ENCODE peak calls at places on chromosomes 5 and 9, in nine cellular contexts. O is psoas muscle, S is HepG2, G is K562, F is stomach, J is Karpas-422, R is heart right ventricle, T is PC-9, P is endothelial cell of umbilical vein. V is an unnamed sample.

GRCh38 chr9:22217254-22217653 is 208.1 kb upstream of the CDKN2B start:
- DNase-seq in F (no peak), S (no peak), P (no peak), O (no peak), J (no peak), R (no peak), T (no peak), G (no peak), V (no peak)

GRCh38 chr5:149962040-149962439 is 1.5 kb downstream of the SLC26A2 start:
- DNase-seq in F (no peak), G (peak; percentile 55), O (no peak), P (peak; percentile 64), S (peak; percentile 39), R (no peak), J (peak; percentile 62), T (no peak), V (peak; percentile 49)

GRCh38 chr9:130120832-130121231 is 51.4 kb upstream of the NCS1 start:
- DNase-seq in P (no peak), S (no peak), T (no peak), F (no peak), G (no peak), J (no peak), R (no peak), O (no peak), V (no peak)

GRCh38 chr9:22129134-22129533 is 120.0 kb upstream of the CDKN2B start:
- DNase-seq in O (no peak), G (no peak), T (no peak), R (no peak), J (no peak), P (no peak), S (no peak), F (no peak), V (no peak)

GRCh38 chr9:121700165-121700830 is 48.9 kb downstream of the DAB2IP start:
- DNase-seq in J (no peak), S (no peak), T (no peak), O (peak; percentile 90), R (peak; percentile 60), P (peak; percentile 72), F (peak; percentile 85), G (no peak), V (peak; percentile 54)

GRCh38 chr9:31275419-31275818 is 1109.0 kb upstream of the ACO1 start:
- DNase-seq in P (no peak), J (no peak), F (no peak), G (no peak), R (no peak), S (no peak), T (peak; percentile 36), O (no peak), V (no peak)

GRCh38 chr5:45109062-45109461 is 300.3 kb downstream of the MRPS30 start:
- DNase-seq in S (no peak), G (no peak), O (no peak), P (no peak), T (no peak), F (no peak), J (no peak), R (no peak), V (no peak)

GRCh38 chr5:149871471-149871870 is 73.1 kb downstream of the PDE6A start:
- DNase-seq in J (no peak), S (no peak), O (no peak), P (no peak), F (no peak), R (no peak), T (no peak), G (no peak), V (no peak)

GRCh38 chr5:171323806-171324632 is 15.0 kb downstream of the TLX3 start:
- DNase-seq in G (no peak), F (no peak), O (no peak), S (no peak), T (peak; percentile 64), P (no peak), R (no peak), J (no peak), V (no peak)

GRCh38 chr5:151741678-151742423 is 16.6 kb downstream of the ATOX1 start:
- DNase-seq in P (peak; percentile 34), G (no peak), R (no peak), T (peak; percentile 82), O (no peak), S (no peak), J (no peak), F (no peak), V (no peak)

GRCh38 chr5:151081426-151082273 is 816 bp upstream of the TNIP1 start:
- DNase-seq in O (no peak), F (no peak), J (no peak), S (peak; percentile 65), P (no peak), T (no peak), R (no peak), G (no peak), V (no peak)

GRCh38 chr9:70439991-70440706 is 25.7 kb upstream of the KLF9 start:
- DNase-seq in G (no peak), J (no peak), R (no peak), T (no peak), O (no peak), P (no peak), S (no peak), F (no peak), V (no peak)

GRCh38 chr5:74239268-74239667 is 401.3 kb downstream of the ENC1 start:
- DNase-seq in J (no peak), S (no peak), P (no peak), O (no peak), G (no peak), T (no peak), R (no peak), F (no peak), V (no peak)

GRCh38 chr5:33120671-33121070 is 320.1 kb upstream of the TARS1 start:
- DNase-seq in R (no peak), F (no peak), G (no peak), S (no peak), T (no peak), J (no peak), O (no peak), P (no peak), V (no peak)

GRCh38 chr5:171102877-171103610 is 206.0 kb upstream of the TLX3 start:
- DNase-seq in J (no peak), F (no peak), R (no peak), S (no peak), P (no peak), T (no peak), G (no peak), O (no peak), V (no peak)

GRCh38 chr5:37071901-37072581 is 177.1 kb downstream of the CPLANE1 start:
- DNase-seq in J (no peak), O (no peak), R (no peak), P (peak; percentile 77), S (peak; percentile 61), T (peak; percentile 25), G (no peak), F (no peak), V (no peak)

GRCh38 chr5:107425541-107426031 is 245.2 kb downstream of the EFNA5 start:
- DNase-seq in R (no peak), G (no peak), T (peak; percentile 89), J (no peak), P (peak; percentile 93), O (no peak), S (no peak), F (no peak), V (no peak)

GRCh38 chr5:6436715-6437340 is 11.8 kb upstream of the UBE2QL1 start:
- DNase-seq in G (no peak), S (no peak), P (no peak), R (no peak), T (no peak), O (no peak), J (no peak), F (no peak), V (no peak)

GRCh38 chr9:105242557-105242956 is 1.9 kb upstream of the SLC44A1 start:
- DNase-seq in S (no peak), P (no peak), F (no peak), G (no peak), O (no peak), T (no peak), J (no peak), R (no peak), V (no peak)

GRCh38 chr9:105242062-105242461 is 2.4 kb upstream of the SLC44A1 start:
- DNase-seq in O (no peak), G (no peak), P (no peak), S (no peak), R (no peak), F (no peak), T (no peak), J (no peak), V (no peak)

GRCh38 chr9:105244274-105244995 is at the start of gene SLC44A1:
- DNase-seq in J (peak; percentile 93), G (peak; percentile 88), P (peak; percentile 96), O (peak; percentile 99), R (peak; percentile 97), T (peak; percentile 84), F (peak; percentile 98), S (peak; percentile 86), V (peak; percentile 97)

GRCh38 chr9:105243935-105244273 is 547 bp upstream of the SLC44A1 start:
- DNase-seq in G (no peak), O (no peak), P (no peak), S (no peak), J (no peak), R (no peak), T (no peak), F (no peak), V (no peak)

GRCh38 chr9:105243015-105243686 is 1.3 kb upstream of the SLC44A1 start:
- DNase-seq in R (no peak), T (no peak), S (no peak), P (peak; percentile 78), F (no peak), G (no peak), O (no peak), J (no peak), V (no peak)
- H3K4me1 ChIP-seq in R (peaks cover 53% of the 10 kb centered on the region), T (peaks cover 25% of the 10 kb centered on the region), S (peaks cover 53% of the 10 kb centered on the region), P (peaks cover 28% of the 10 kb centered on the region), F (peaks cover 54% of the 10 kb centered on the region), G (peaks cover 16% of the 10 kb centered on the region), O (peaks cover 9% of the 10 kb centered on the region), J (peaks cover 18% of the 10 kb centered on the region), V (peaks cover 14% of the 10 kb centered on the region)

GRCh38 chr5:167754501-167754941 is 536.9 kb upstream of the WWC1 start:
- DNase-seq in G (no peak), F (no peak), R (no peak), S (no peak), J (no peak), O (no peak), P (no peak), T (no peak), V (no peak)
- H3K27me3 ChIP-seq in G (no peaks in the 10 kb centered on the region), F (no peaks in the 10 kb centered on the region), R (peaks cover 19% of the 10 kb centered on the region), S (no peaks in the 10 kb centered on the region), J (no peaks in the 10 kb centered on the region), O (no peaks in the 10 kb centered on the region), P (no peaks in the 10 kb centered on the region), T (no peaks in the 10 kb centered on the region), V (no peaks in the 10 kb centered on the region)

GRCh38 chr5:16857635-16858034 is 78.5 kb downstream of the MYO10 start:
- DNase-seq in O (no peak), S (no peak), J (no peak), P (no peak), T (no peak), R (no peak), G (no peak), F (no peak), V (no peak)
- H3K4me1 ChIP-seq in O (peaks cover 5% of the 10 kb centered on the region), S (peaks cover 2% of the 10 kb centered on the region), J (no peaks in the 10 kb centered on the region), P (peaks cover 24% of the 10 kb centered on the region), T (no peaks in the 10 kb centered on the region), R (peaks cover 24% of the 10 kb centered on the region), G (no peaks in the 10 kb centered on the region), F (peaks cover 28% of the 10 kb centered on the region), V (peaks cover 10% of the 10 kb centered on the region)

DNA sequence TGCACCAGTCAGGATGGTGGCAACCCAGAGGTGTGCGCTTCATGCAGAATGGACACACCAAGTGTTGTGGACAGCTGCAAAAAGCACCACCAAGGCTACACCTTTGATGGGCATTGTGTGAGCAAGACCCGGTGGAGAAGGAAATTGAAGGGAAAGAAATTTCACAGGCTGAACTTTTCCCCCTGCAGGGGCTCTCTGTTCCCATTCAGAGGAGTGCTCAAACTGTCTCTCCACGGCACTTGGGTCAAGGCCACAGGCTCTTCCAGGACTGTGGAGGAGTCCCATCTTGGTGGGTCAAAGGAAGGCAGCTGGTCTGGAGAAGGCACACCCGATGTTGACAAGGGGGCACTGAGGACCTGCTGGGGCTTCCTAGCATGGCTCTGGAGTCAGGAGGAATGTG is 34.0 kb upstream of the TIFAB start:
- DNase-seq in R (no peak), J (no peak), T (no peak), F (no peak), G (no peak), O (no peak), P (no peak), S (no peak), V (no peak)
- H3K27me3 ChIP-seq in R (peaks cover 72% of the 10 kb centered on the region), J (no peaks in the 10 kb centered on the region), T (peaks cover 49% of the 10 kb centered on the region), F (peaks cover 74% of the 10 kb centered on the region), G (no peaks in the 10 kb centered on the region), O (peaks cover 56% of the 10 kb centered on the region), P (peaks cover 54% of the 10 kb centered on the region), S (peaks cover 15% of the 10 kb centered on the region), V (no peaks in the 10 kb centered on the region)